ENCODE peak calls at places on chromosomes 13 and 19, in seven cellular contexts. H, K, Q, R, E, P and C are unnamed samples.

GRCh38 chr19:42560731-42561130 is 32.5 kb upstream of the CEACAM1 start:
- DNase-seq in P (no peak), K (no peak), H (no peak), E (no peak), R (no peak), Q (no peak), C (no peak)

GRCh38 chr19:41325947-41326706 is 16.2 kb downstream of the CCDC97 start:
- DNase-seq in H (no peak), P (no peak), R (peak; percentile 57), K (no peak), Q (no peak), E (no peak), C (peak; percentile 70)

GRCh38 chr19:33100894-33101644 is 20.1 kb downstream of the GPATCH1 start:
- DNase-seq in K (no peak), R (no peak), P (no peak), Q (no peak), H (peak; percentile 92), E (no peak), C (no peak)

GRCh38 chr19:34712606-34713261 is 21.3 kb upstream of the ZNF181 start:
- DNase-seq in P (no peak), E (peak; percentile 28), R (peak; percentile 71), Q (peak; percentile 56), K (peak; percentile 40), H (peak; percentile 77), C (peak; percentile 69)

GRCh38 chr13:104301216-104301975 is 1235.2 kb upstream of the SLC10A2 start:
- DNase-seq in R (no peak), H (no peak), Q (no peak), P (no peak), E (no peak), K (no peak), C (no peak)

GRCh38 chr13:101454767-101455166 is 2.3 kb downstream of the ITGBL1 start:
- DNase-seq in H (no peak), R (peak; percentile 33), E (no peak), K (no peak), Q (no peak), P (no peak), C (no peak)

GRCh38 chr19:39996218-39996810 is 546 bp upstream of the ZNF546 start:
- DNase-seq in R (peak; percentile 81), H (peak; percentile 82), P (no peak), Q (peak; percentile 24), K (no peak), E (peak; percentile 12), C (peak; percentile 61)

GRCh38 chr13:102799544-102800144 is 725 bp downstream of the BIVM start:
- DNase-seq in P (peak; percentile 75), E (peak; percentile 30), H (peak; percentile 6), Q (peak; percentile 42), K (peak; percentile 32), R (no peak), C (no peak)

GRCh38 chr19:3423183-3423829 is 56.9 kb downstream of the NFIC start:
- DNase-seq in Q (peak; percentile 76), R (no peak), H (no peak), K (no peak), P (no peak), E (no peak), C (no peak)

DNA sequence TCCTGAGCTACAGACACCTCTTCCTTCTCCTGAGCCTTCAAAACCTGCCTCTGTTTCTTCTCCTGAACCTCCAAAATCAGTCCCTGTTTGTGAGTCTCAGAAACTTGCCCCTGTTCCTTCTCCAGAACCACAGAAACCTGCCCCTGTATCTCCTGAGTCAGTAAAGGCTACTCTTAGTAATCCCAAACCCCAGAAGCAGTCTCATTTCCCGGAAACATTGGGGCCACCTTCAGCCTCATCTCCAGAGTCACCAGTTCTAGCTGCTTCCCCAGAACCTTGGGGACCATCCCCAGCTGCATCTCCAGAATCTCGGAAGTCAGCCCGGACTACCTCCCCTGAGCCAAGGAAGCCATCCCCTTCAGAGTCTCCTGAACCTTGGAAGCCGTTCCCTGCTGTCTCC is 10.0 kb downstream of the CHAMP1 start:
- DNase-seq in Q (no peak), P (no peak), R (no peak), H (no peak), E (no peak), K (no peak), C (no peak)
- TF ChIP-seq CTCF in Q (no peak), P (no peak), R (no peak), H (no peak), E (no peak), K (no peak), C (no peak)

GRCh38 chr13:30676672-30677071 is 58.7 kb upstream of the ALOX5AP start:
- DNase-seq in P (no peak), K (no peak), H (no peak), Q (no peak), E (no peak), R (peak; percentile 27), C (peak; percentile 25)

GRCh38 chr13:30685320-30685859 is 50.0 kb upstream of the ALOX5AP start:
- DNase-seq in H (no peak), Q (no peak), P (no peak), K (no peak), R (no peak), E (no peak), C (no peak)

GRCh38 chr13:30681489-30682242 is 53.7 kb upstream of the ALOX5AP start:
- DNase-seq in K (no peak), Q (no peak), P (no peak), R (peak; percentile 56), H (no peak), E (no peak), C (peak; percentile 74)

GRCh38 chr13:30673669-30674521 is 56.2 kb downstream of the USPL1 start:
- DNase-seq in K (peak; percentile 85), H (peak; percentile 55), E (peak; percentile 90), Q (peak; percentile 90), P (peak; percentile 98), R (peak; percentile 95), C (peak; percentile 92)

GRCh38 chr13:30679483-30680330 is 55.6 kb upstream of the ALOX5AP start:
- DNase-seq in E (no peak), Q (no peak), H (peak; percentile 19), R (no peak), P (no peak), K (peak; percentile 36), C (no peak)
- TF ChIP-seq CTCF in E (peak; percentile 58), Q (peak; percentile 43), H (peak; percentile 47), R (peak; percentile 71), P (peak; percentile 59), K (no peak), C (peak; percentile 61)

DNA sequence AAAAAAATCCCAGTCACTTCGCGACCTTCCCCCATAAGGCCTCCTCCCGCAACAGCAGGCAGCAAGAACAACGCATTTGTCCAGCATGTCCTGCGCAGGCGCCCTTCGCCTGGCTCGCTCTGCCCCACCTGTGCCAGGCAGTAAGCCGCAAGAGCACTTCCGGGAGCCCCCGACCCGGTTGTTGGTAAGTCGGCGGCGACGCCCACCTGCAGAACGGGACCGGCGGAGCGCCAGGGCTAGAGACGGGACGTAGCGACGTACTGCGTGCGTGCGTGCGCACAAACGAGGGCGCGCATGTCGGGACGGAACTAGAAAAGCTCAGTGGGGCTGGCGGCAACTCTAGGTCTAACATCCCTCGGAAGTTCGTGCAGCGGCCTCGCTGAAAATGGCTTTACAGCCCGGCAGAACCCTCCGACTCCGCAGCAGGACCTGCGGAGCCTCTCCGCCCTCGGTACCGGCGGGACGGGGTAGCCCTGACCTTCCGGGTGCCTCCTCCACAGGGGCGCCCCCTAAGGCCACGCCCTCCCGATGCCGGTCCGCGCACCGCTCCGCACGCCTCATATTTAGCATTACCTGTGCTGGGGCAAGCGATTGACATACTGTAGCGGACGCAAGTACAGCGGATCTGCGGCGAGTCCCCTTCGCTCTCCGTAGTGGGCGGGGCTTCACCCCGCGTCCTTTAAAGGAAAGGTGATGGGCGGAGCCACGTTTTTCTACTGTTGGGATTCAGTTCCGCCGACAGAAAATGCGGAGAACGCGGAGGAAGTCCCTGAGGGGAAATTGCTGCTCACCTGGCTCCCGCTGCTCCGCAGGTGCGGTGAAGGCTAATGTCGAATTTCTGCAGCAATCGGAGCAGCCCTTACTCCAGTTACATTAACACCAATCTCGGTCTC is at the start of gene MTIF3:
- DNase-seq in Q (peak; percentile 94), K (peak; percentile 96), E (peak; percentile 89), R (peak; percentile 78), P (peak; percentile 98), H (peak; percentile 71), C (peak; percentile 85)
- TF ChIP-seq CTCF in Q (no peak), K (no peak), E (no peak), R (peak; percentile 34), P (no peak), H (no peak), C (no peak)

DNA sequence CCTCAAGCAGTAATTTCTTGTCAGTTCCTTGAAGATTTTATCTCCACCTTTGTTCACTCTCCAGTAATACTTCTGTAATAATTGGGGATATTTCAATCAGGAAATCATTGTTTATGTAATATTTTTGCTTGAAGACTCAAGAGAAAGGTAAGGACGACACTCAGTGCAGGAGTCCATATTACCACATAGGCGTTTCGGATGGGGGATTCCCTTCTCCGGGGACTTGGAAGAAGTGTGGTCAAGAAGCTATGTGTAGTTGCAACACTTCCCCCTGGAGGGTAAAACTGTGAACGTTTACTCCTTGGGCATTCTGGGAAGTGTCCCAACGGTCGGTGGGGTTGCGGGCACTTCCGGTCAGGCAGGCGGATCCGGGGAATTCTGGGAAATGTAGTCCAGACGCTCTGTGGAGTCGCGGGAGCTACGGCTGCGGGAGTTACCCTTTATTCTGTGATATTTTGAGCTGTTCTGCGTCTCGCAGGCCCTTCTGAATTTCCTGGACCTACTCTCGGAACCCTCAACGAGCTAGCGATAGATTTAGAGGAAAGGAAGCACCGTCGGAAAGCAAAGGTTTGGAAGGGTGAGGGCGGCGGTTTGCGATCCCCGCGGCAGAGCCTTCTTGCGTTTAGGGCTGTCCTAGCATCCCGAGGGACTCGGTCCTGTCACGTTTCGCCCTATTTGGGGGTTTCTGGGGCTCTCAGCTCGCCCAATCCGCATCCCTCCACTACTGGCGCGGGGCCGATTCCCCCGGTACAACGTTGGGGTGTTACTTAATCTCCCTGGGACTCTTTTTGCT is at the start of gene ZNF221:
- DNase-seq in H (peak; percentile 98), P (peak; percentile 93), K (peak; percentile 86), R (peak; percentile 97), Q (peak; percentile 94), E (peak; percentile 79), C (peak; percentile 97)
- TF ChIP-seq CTCF in H (peak; percentile 41), P (peak; percentile 51), K (no peak), R (peak; percentile 75), Q (peak; percentile 15), E (peak; percentile 59), C (peak; percentile 30)

DNA sequence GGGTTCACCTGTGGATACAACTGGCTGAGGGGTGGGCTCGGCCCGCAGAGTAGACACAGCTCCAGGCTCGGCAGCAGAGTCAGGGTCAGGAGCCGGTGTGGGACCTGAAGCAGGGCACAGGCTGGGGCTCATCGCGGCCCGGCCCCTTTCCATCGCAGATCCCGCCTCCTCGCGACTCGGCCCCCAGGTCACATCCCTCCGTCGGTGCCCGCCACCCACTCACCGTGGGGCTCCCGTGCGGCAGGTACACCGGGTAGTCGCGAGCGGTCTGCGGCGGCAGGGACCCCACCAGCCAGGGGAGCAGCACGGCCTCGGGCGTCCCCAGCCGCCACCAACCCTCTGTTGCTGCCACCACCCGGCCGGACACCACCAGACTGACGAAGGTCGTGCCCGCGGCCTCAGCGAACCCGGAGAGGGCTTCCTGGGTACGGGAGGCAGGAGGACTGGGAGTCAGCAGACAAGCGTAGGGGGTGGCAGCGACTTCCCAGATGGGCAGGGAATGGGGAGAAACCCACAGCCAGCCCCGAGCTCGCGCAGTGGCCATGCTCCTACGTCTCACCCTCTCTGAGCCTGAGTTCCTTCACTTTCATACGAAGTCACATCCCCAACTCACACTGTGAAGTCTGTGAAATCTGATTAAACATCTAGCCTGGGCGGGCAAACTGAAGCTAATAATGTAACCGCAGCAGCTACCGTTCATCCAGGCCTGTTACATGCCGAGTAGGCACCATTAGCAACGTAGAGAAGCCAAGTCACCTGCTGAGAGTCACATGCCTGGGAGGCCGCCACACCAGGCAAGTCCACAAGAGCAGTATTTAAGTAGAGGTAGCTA is 3.7 kb downstream of the FUZ start:
- DNase-seq in K (peak; percentile 67), E (peak; percentile 47), Q (peak; percentile 82), P (peak; percentile 85), H (peak; percentile 60), R (no peak), C (no peak)
- TF ChIP-seq CTCF in K (no peak), E (no peak), Q (no peak), P (no peak), H (peak; percentile 15), R (no peak), C (no peak)

GRCh38 chr13:106520205-106521004 is 15.1 kb downstream of the EFNB2 start:
- DNase-seq in Q (no peak), E (no peak), P (no peak), K (no peak), H (no peak), R (peak; percentile 22), C (peak; percentile 22)
- TF ChIP-seq CTCF in Q (no peak), E (peak; percentile 57), P (peak; percentile 33), K (no peak), H (peak; percentile 35), R (peak; percentile 72), C (peak; percentile 23)